ENCODE peak calls at places on chromosomes 11 and 22, in ten cellular contexts. One of them, this sample, is unnamed.

GRCh38 chr11:10263929-10264328 is 30.1 kb downstream of the SBF2 start:
- DNase-seq in NCI-H1436: no peak
- DNase-seq in AG04450: peak
- DNase-seq in activated CD4-positive, alpha-beta T cell treated with anti-CD3 and anti-CD28 coated beads, Interleukin-2, amount 50 U/mL, for 1 hour: no peak
- DNase-seq in endothelial cell: no peak
- DNase-seq in Right ventricle myocardium superior: no peak
- DNase-seq in hepatocyte: no peak
- DNase-seq in cardiac septum: no peak
- DNase-seq in activated naive CD4-positive, alpha-beta T cell treated with Interleukin-2 at 50 U/mL for 16 hours: no peak
- DNase-seq in GM12891: no peak
- DNase-seq in this sample: no peak

GRCh38 chr11:111937461-111937769 is 272 bp downstream of the DIXDC1 start:
- DNase-seq in NCI-H1436: no peak
- DNase-seq in AG04450: no peak
- DNase-seq in activated CD4-positive, alpha-beta T cell treated with anti-CD3 and anti-CD28 coated beads, Interleukin-2, amount 50 U/mL, for 1 hour: no peak
- DNase-seq in endothelial cell: no peak
- DNase-seq in Right ventricle myocardium superior: no peak
- DNase-seq in hepatocyte: no peak
- DNase-seq in cardiac septum: no peak
- DNase-seq in activated naive CD4-positive, alpha-beta T cell treated with Interleukin-2 at 50 U/mL for 16 hours: no peak
- DNase-seq in GM12891: no peak
- DNase-seq in this sample: no peak

GRCh38 chr11:130897262-130898182 is 18.8 kb downstream of the SNX19 start:
- DNase-seq in NCI-H1436: no peak
- DNase-seq in AG04450: peak
- DNase-seq in activated CD4-positive, alpha-beta T cell treated with anti-CD3 and anti-CD28 coated beads, Interleukin-2, amount 50 U/mL, for 1 hour: no peak
- DNase-seq in endothelial cell: no peak
- DNase-seq in Right ventricle myocardium superior: peak
- DNase-seq in hepatocyte: peak
- DNase-seq in cardiac septum: peak
- DNase-seq in activated naive CD4-positive, alpha-beta T cell treated with Interleukin-2 at 50 U/mL for 16 hours: no peak
- DNase-seq in GM12891: no peak
- DNase-seq in this sample: no peak

GRCh38 chr11:34052036-34052607 is 591 bp downstream of the CAPRIN1 start:
- DNase-seq in NCI-H1436: peak
- DNase-seq in AG04450: peak
- DNase-seq in activated CD4-positive, alpha-beta T cell treated with anti-CD3 and anti-CD28 coated beads, Interleukin-2, amount 50 U/mL, for 1 hour: peak
- DNase-seq in endothelial cell: peak
- DNase-seq in Right ventricle myocardium superior: peak
- DNase-seq in hepatocyte: peak
- DNase-seq in cardiac septum: peak
- DNase-seq in activated naive CD4-positive, alpha-beta T cell treated with Interleukin-2 at 50 U/mL for 16 hours: peak
- DNase-seq in GM12891: peak
- DNase-seq in this sample: no peak

GRCh38 chr11:27718853-27719574 is 18.8 kb upstream of the BDNF start:
- DNase-seq in NCI-H1436: no peak
- DNase-seq in AG04450: no peak
- DNase-seq in activated CD4-positive, alpha-beta T cell treated with anti-CD3 and anti-CD28 coated beads, Interleukin-2, amount 50 U/mL, for 1 hour: no peak
- DNase-seq in endothelial cell: peak
- DNase-seq in Right ventricle myocardium superior: peak
- DNase-seq in hepatocyte: peak
- DNase-seq in cardiac septum: no peak
- DNase-seq in activated naive CD4-positive, alpha-beta T cell treated with Interleukin-2 at 50 U/mL for 16 hours: no peak
- DNase-seq in GM12891: no peak
- DNase-seq in this sample: no peak

GRCh38 chr22:38732251-38732815 is 23.5 kb downstream of the SUN2 start:
- DNase-seq in NCI-H1436: no peak
- DNase-seq in AG04450: no peak
- DNase-seq in activated CD4-positive, alpha-beta T cell treated with anti-CD3 and anti-CD28 coated beads, Interleukin-2, amount 50 U/mL, for 1 hour: no peak
- DNase-seq in endothelial cell: no peak
- DNase-seq in Right ventricle myocardium superior: no peak
- DNase-seq in hepatocyte: no peak
- DNase-seq in cardiac septum: no peak
- DNase-seq in activated naive CD4-positive, alpha-beta T cell treated with Interleukin-2 at 50 U/mL for 16 hours: no peak
- DNase-seq in GM12891: no peak
- DNase-seq in this sample: no peak

GRCh38 chr22:31566484-31566883 is 70.1 kb downstream of the SFI1 start:
- DNase-seq in NCI-H1436: no peak
- DNase-seq in AG04450: no peak
- DNase-seq in activated CD4-positive, alpha-beta T cell treated with anti-CD3 and anti-CD28 coated beads, Interleukin-2, amount 50 U/mL, for 1 hour: no peak
- DNase-seq in endothelial cell: no peak
- DNase-seq in Right ventricle myocardium superior: no peak
- DNase-seq in hepatocyte: no peak
- DNase-seq in cardiac septum: no peak
- DNase-seq in activated naive CD4-positive, alpha-beta T cell treated with Interleukin-2 at 50 U/mL for 16 hours: no peak
- DNase-seq in GM12891: no peak
- DNase-seq in this sample: no peak

GRCh38 chr22:31045900-31046587 is 35.1 kb upstream of the SMTN start:
- DNase-seq in NCI-H1436: no peak
- DNase-seq in AG04450: no peak
- DNase-seq in activated CD4-positive, alpha-beta T cell treated with anti-CD3 and anti-CD28 coated beads, Interleukin-2, amount 50 U/mL, for 1 hour: no peak
- DNase-seq in endothelial cell: peak
- DNase-seq in Right ventricle myocardium superior: peak
- DNase-seq in hepatocyte: no peak
- DNase-seq in cardiac septum: peak
- DNase-seq in activated naive CD4-positive, alpha-beta T cell treated with Interleukin-2 at 50 U/mL for 16 hours: no peak
- DNase-seq in GM12891: no peak
- DNase-seq in this sample: no peak

GRCh38 chr22:24554316-24555159 is at the start of gene GUCD1:
- DNase-seq in NCI-H1436: no peak
- DNase-seq in AG04450: no peak
- DNase-seq in activated CD4-positive, alpha-beta T cell treated with anti-CD3 and anti-CD28 coated beads, Interleukin-2, amount 50 U/mL, for 1 hour: peak
- DNase-seq in endothelial cell: no peak
- DNase-seq in Right ventricle myocardium superior: peak
- DNase-seq in hepatocyte: peak
- DNase-seq in cardiac septum: no peak
- DNase-seq in activated naive CD4-positive, alpha-beta T cell treated with Interleukin-2 at 50 U/mL for 16 hours: peak
- DNase-seq in GM12891: no peak
- DNase-seq in this sample: no peak

GRCh38 chr11:128532571-128533091 is 54.7 kb downstream of the ETS1 start:
- DNase-seq in NCI-H1436: no peak
- DNase-seq in AG04450: no peak
- DNase-seq in activated CD4-positive, alpha-beta T cell treated with anti-CD3 and anti-CD28 coated beads, Interleukin-2, amount 50 U/mL, for 1 hour: no peak
- DNase-seq in endothelial cell: no peak
- DNase-seq in Right ventricle myocardium superior: no peak
- DNase-seq in hepatocyte: no peak
- DNase-seq in cardiac septum: no peak
- DNase-seq in activated naive CD4-positive, alpha-beta T cell treated with Interleukin-2 at 50 U/mL for 16 hours: no peak
- DNase-seq in GM12891: no peak
- DNase-seq in this sample: no peak

GRCh38 chr22:44625421-44625760 is 76.6 kb upstream of the PRR5 start:
- DNase-seq in NCI-H1436: no peak
- DNase-seq in AG04450: no peak
- DNase-seq in activated CD4-positive, alpha-beta T cell treated with anti-CD3 and anti-CD28 coated beads, Interleukin-2, amount 50 U/mL, for 1 hour: no peak
- DNase-seq in endothelial cell: no peak
- DNase-seq in Right ventricle myocardium superior: no peak
- DNase-seq in hepatocyte: no peak
- DNase-seq in cardiac septum: no peak
- DNase-seq in activated naive CD4-positive, alpha-beta T cell treated with Interleukin-2 at 50 U/mL for 16 hours: no peak
- DNase-seq in GM12891: no peak
- DNase-seq in this sample: no peak

GRCh38 chr11:1460396-1460795 is 26.2 kb downstream of the MOB2 start:
- DNase-seq in NCI-H1436: no peak
- DNase-seq in AG04450: peak
- DNase-seq in activated CD4-positive, alpha-beta T cell treated with anti-CD3 and anti-CD28 coated beads, Interleukin-2, amount 50 U/mL, for 1 hour: no peak
- DNase-seq in endothelial cell: no peak
- DNase-seq in Right ventricle myocardium superior: peak
- DNase-seq in hepatocyte: no peak
- DNase-seq in cardiac septum: no peak
- DNase-seq in activated naive CD4-positive, alpha-beta T cell treated with Interleukin-2 at 50 U/mL for 16 hours: no peak
- DNase-seq in GM12891: no peak
- DNase-seq in this sample: no peak

GRCh38 chr11:13347901-13348300 is 70.3 kb downstream of the BMAL1 start:
- DNase-seq in NCI-H1436: no peak
- DNase-seq in AG04450: no peak
- DNase-seq in activated CD4-positive, alpha-beta T cell treated with anti-CD3 and anti-CD28 coated beads, Interleukin-2, amount 50 U/mL, for 1 hour: no peak
- DNase-seq in endothelial cell: no peak
- DNase-seq in Right ventricle myocardium superior: no peak
- DNase-seq in hepatocyte: no peak
- DNase-seq in cardiac septum: no peak
- DNase-seq in activated naive CD4-positive, alpha-beta T cell treated with Interleukin-2 at 50 U/mL for 16 hours: no peak
- DNase-seq in GM12891: no peak
- DNase-seq in this sample: no peak

GRCh38 chr22:23742505-23743264 is 8.2 kb downstream of the ZNF70 start:
- DNase-seq in NCI-H1436: no peak
- DNase-seq in AG04450: no peak
- DNase-seq in activated CD4-positive, alpha-beta T cell treated with anti-CD3 and anti-CD28 coated beads, Interleukin-2, amount 50 U/mL, for 1 hour: no peak
- DNase-seq in endothelial cell: no peak
- DNase-seq in Right ventricle myocardium superior: peak
- DNase-seq in hepatocyte: no peak
- DNase-seq in cardiac septum: no peak
- DNase-seq in activated naive CD4-positive, alpha-beta T cell treated with Interleukin-2 at 50 U/mL for 16 hours: no peak
- DNase-seq in GM12891: no peak
- DNase-seq in this sample: no peak

GRCh38 chr22:22887621-22888503 is at the start of gene IGLL5:
- DNase-seq in NCI-H1436: no peak
- DNase-seq in AG04450: no peak
- DNase-seq in activated CD4-positive, alpha-beta T cell treated with anti-CD3 and anti-CD28 coated beads, Interleukin-2, amount 50 U/mL, for 1 hour: no peak
- DNase-seq in endothelial cell: no peak
- DNase-seq in Right ventricle myocardium superior: no peak
- DNase-seq in hepatocyte: no peak
- DNase-seq in cardiac septum: no peak
- DNase-seq in activated naive CD4-positive, alpha-beta T cell treated with Interleukin-2 at 50 U/mL for 16 hours: no peak
- DNase-seq in GM12891: no peak
- DNase-seq in this sample: no peak

GRCh38 chr22:49023879-49024774 is 803.5 kb downstream of the BRD1 start:
- DNase-seq in NCI-H1436: no peak
- DNase-seq in AG04450: no peak
- DNase-seq in activated CD4-positive, alpha-beta T cell treated with anti-CD3 and anti-CD28 coated beads, Interleukin-2, amount 50 U/mL, for 1 hour: no peak
- DNase-seq in endothelial cell: no peak
- DNase-seq in Right ventricle myocardium superior: no peak
- DNase-seq in hepatocyte: no peak
- DNase-seq in cardiac septum: peak
- DNase-seq in activated naive CD4-positive, alpha-beta T cell treated with Interleukin-2 at 50 U/mL for 16 hours: no peak
- DNase-seq in GM12891: no peak
- DNase-seq in this sample: no peak

GRCh38 chr11:10597877-10598341 is 29.4 kb upstream of the LYVE1 start:
- DNase-seq in NCI-H1436: no peak
- DNase-seq in AG04450: no peak
- DNase-seq in activated CD4-positive, alpha-beta T cell treated with anti-CD3 and anti-CD28 coated beads, Interleukin-2, amount 50 U/mL, for 1 hour: no peak
- DNase-seq in endothelial cell: no peak
- DNase-seq in Right ventricle myocardium superior: no peak
- DNase-seq in hepatocyte: no peak
- DNase-seq in cardiac septum: no peak
- DNase-seq in activated naive CD4-positive, alpha-beta T cell treated with Interleukin-2 at 50 U/mL for 16 hours: no peak
- DNase-seq in GM12891: no peak
- DNase-seq in this sample: no peak

GRCh38 chr11:64060861-64061444 is 25.2 kb downstream of the FLRT1 start:
- DNase-seq in NCI-H1436: peak
- DNase-seq in AG04450: no peak
- DNase-seq in activated CD4-positive, alpha-beta T cell treated with anti-CD3 and anti-CD28 coated beads, Interleukin-2, amount 50 U/mL, for 1 hour: peak
- DNase-seq in endothelial cell: peak
- DNase-seq in Right ventricle myocardium superior: peak
- DNase-seq in hepatocyte: peak
- DNase-seq in cardiac septum: no peak
- DNase-seq in activated naive CD4-positive, alpha-beta T cell treated with Interleukin-2 at 50 U/mL for 16 hours: peak
- DNase-seq in GM12891: peak
- DNase-seq in this sample: no peak

GRCh38 chr22:46007003-46007847 is 30.3 kb upstream of the WNT7B start:
- DNase-seq in NCI-H1436: no peak
- DNase-seq in AG04450: no peak
- DNase-seq in activated CD4-positive, alpha-beta T cell treated with anti-CD3 and anti-CD28 coated beads, Interleukin-2, amount 50 U/mL, for 1 hour: no peak
- DNase-seq in endothelial cell: no peak
- DNase-seq in Right ventricle myocardium superior: peak
- DNase-seq in hepatocyte: no peak
- DNase-seq in cardiac septum: peak
- DNase-seq in activated naive CD4-positive, alpha-beta T cell treated with Interleukin-2 at 50 U/mL for 16 hours: no peak
- DNase-seq in GM12891: no peak
- DNase-seq in this sample: no peak

GRCh38 chr11:130909650-130910049 is 6.6 kb downstream of the SNX19 start:
- DNase-seq in NCI-H1436: no peak
- DNase-seq in AG04450: peak
- DNase-seq in activated CD4-positive, alpha-beta T cell treated with anti-CD3 and anti-CD28 coated beads, Interleukin-2, amount 50 U/mL, for 1 hour: no peak
- DNase-seq in endothelial cell: no peak
- DNase-seq in Right ventricle myocardium superior: no peak
- DNase-seq in hepatocyte: no peak
- DNase-seq in cardiac septum: no peak
- DNase-seq in activated naive CD4-positive, alpha-beta T cell treated with Interleukin-2 at 50 U/mL for 16 hours: no peak
- DNase-seq in GM12891: no peak
- DNase-seq in this sample: no peak

GRCh38 chr11:110971110-110971509 is 258.9 kb upstream of the ARHGAP20 start:
- DNase-seq in NCI-H1436: no peak
- DNase-seq in AG04450: no peak
- DNase-seq in activated CD4-positive, alpha-beta T cell treated with anti-CD3 and anti-CD28 coated beads, Interleukin-2, amount 50 U/mL, for 1 hour: no peak
- DNase-seq in endothelial cell: no peak
- DNase-seq in Right ventricle myocardium superior: no peak
- DNase-seq in hepatocyte: no peak
- DNase-seq in cardiac septum: no peak
- DNase-seq in activated naive CD4-positive, alpha-beta T cell treated with Interleukin-2 at 50 U/mL for 16 hours: no peak
- DNase-seq in GM12891: no peak
- DNase-seq in this sample: no peak

GRCh38 chr22:31654408-31654807 is 7.6 kb downstream of the PISD start:
- DNase-seq in NCI-H1436: no peak
- DNase-seq in AG04450: no peak
- DNase-seq in activated CD4-positive, alpha-beta T cell treated with anti-CD3 and anti-CD28 coated beads, Interleukin-2, amount 50 U/mL, for 1 hour: no peak
- DNase-seq in endothelial cell: no peak
- DNase-seq in Right ventricle myocardium superior: no peak
- DNase-seq in hepatocyte: no peak
- DNase-seq in cardiac septum: no peak
- DNase-seq in activated naive CD4-positive, alpha-beta T cell treated with Interleukin-2 at 50 U/mL for 16 hours: no peak
- DNase-seq in GM12891: no peak
- DNase-seq in this sample: no peak

GRCh38 chr11:10908215-10908990 is 50.5 kb upstream of the ZBED5 start:
- DNase-seq in NCI-H1436: no peak
- DNase-seq in AG04450: peak
- DNase-seq in activated CD4-positive, alpha-beta T cell treated with anti-CD3 and anti-CD28 coated beads, Interleukin-2, amount 50 U/mL, for 1 hour: no peak
- DNase-seq in endothelial cell: no peak
- DNase-seq in Right ventricle myocardium superior: no peak
- DNase-seq in hepatocyte: peak
- DNase-seq in cardiac septum: no peak
- DNase-seq in activated naive CD4-positive, alpha-beta T cell treated with Interleukin-2 at 50 U/mL for 16 hours: no peak
- DNase-seq in GM12891: no peak
- DNase-seq in this sample: no peak

GRCh38 chr11:16669799-16670415 is 68.5 kb upstream of the C11orf58 start:
- DNase-seq in NCI-H1436: no peak
- DNase-seq in AG04450: no peak
- DNase-seq in activated CD4-positive, alpha-beta T cell treated with anti-CD3 and anti-CD28 coated beads, Interleukin-2, amount 50 U/mL, for 1 hour: no peak
- DNase-seq in endothelial cell: no peak
- DNase-seq in Right ventricle myocardium superior: no peak
- DNase-seq in hepatocyte: peak
- DNase-seq in cardiac septum: no peak
- DNase-seq in activated naive CD4-positive, alpha-beta T cell treated with Interleukin-2 at 50 U/mL for 16 hours: no peak
- DNase-seq in GM12891: no peak
- DNase-seq in this sample: no peak

GRCh38 chr11:112871909-112872511 is 89.2 kb upstream of the NCAM1 start:
- DNase-seq in NCI-H1436: peak
- DNase-seq in AG04450: no peak
- DNase-seq in activated CD4-positive, alpha-beta T cell treated with anti-CD3 and anti-CD28 coated beads, Interleukin-2, amount 50 U/mL, for 1 hour: no peak
- DNase-seq in endothelial cell: no peak
- DNase-seq in Right ventricle myocardium superior: no peak
- DNase-seq in hepatocyte: no peak
- DNase-seq in cardiac septum: no peak
- DNase-seq in activated naive CD4-positive, alpha-beta T cell treated with Interleukin-2 at 50 U/mL for 16 hours: no peak
- DNase-seq in GM12891: no peak
- DNase-seq in this sample: peak